ENCODE peak calls at places on chromosomes 5 and 9, in five cellular contexts. X is sigmoid colon, T is endothelial cell of umbilical vein, C is suprapubic skin, F is H1. P is an unnamed sample.

GRCh38 chr5:142095651-142096330 is 12.8 kb upstream of the NDFIP1 start:
- DNase-seq in F (no peak), X (no peak), T (no peak), C (no peak), P (no peak)

GRCh38 chr9:14749738-14750137 is 27.2 kb upstream of the CER1 start:
- DNase-seq in F (no peak), C (no peak), T (no peak), X (no peak), P (no peak)

GRCh38 chr5:106691701-106692100 is 979.0 kb downstream of the EFNA5 start:
- DNase-seq in X (no peak), C (no peak), F (no peak), T (peak), P (no peak)

GRCh38 chr5:146366904-146367303 is 28.3 kb downstream of the POU4F3 start:
- DNase-seq in T (no peak), F (no peak), X (no peak), C (no peak), P (no peak)

GRCh38 chr9:114504341-114505186 is 709 bp downstream of the WHRN start:
- DNase-seq in T (peak), X (peak), C (peak), F (peak), P (no peak)

GRCh38 chr5:138463335-138464017 is 1.8 kb upstream of the EGR1 start:
- DNase-seq in F (no peak), T (no peak), X (peak), C (no peak), P (no peak)

GRCh38 chr5:141816598-141817399 is 61.4 kb downstream of the PCDH1 start:
- DNase-seq in F (peak), C (no peak), X (no peak), T (peak), P (no peak)

GRCh38 chr5:142078251-142078650 is 30.3 kb upstream of the NDFIP1 start:
- DNase-seq in C (no peak), X (no peak), T (no peak), F (no peak), P (no peak)

GRCh38 chr9:3999706-4000105 is 300.2 kb downstream of the GLIS3 start:
- DNase-seq in C (no peak), T (no peak), F (no peak), X (no peak), P (no peak)

GRCh38 chr9:37486616-37487544 is 1.1 kb downstream of the POLR1E start:
- DNase-seq in F (no peak), T (no peak), X (peak), C (peak), P (no peak)

GRCh38 chr9:134962065-134962997 is 44.6 kb upstream of the FCN1 start:
- DNase-seq in X (peak), F (no peak), C (peak), T (no peak), P (no peak)

GRCh38 chr5:168851902-168852321 is 272.7 kb upstream of the PANK3 start:
- DNase-seq in F (no peak), C (no peak), X (no peak), T (peak), P (no peak)

GRCh38 chr5:96064905-96065304 is 103.3 kb upstream of the ELL2 start:
- DNase-seq in C (no peak), T (peak), X (no peak), F (no peak), P (no peak)

GRCh38 chr9:27310582-27310981 is 13.6 kb upstream of the EQTN start:
- DNase-seq in X (no peak), F (no peak), T (no peak), C (no peak), P (no peak)

GRCh38 chr9:132752877-132753592 is 82.8 kb downstream of the GTF3C4 start:
- DNase-seq in C (no peak), T (no peak), F (no peak), X (peak), P (no peak)

GRCh38 chr5:56815657-56816545 is 552 bp downstream of the MAP3K1 start:
- DNase-seq in F (peak), T (peak), X (peak), C (peak), P (peak)

GRCh38 chr9:133377721-133378216 is 1.6 kb downstream of the STKLD1 start:
- DNase-seq in F (no peak), X (no peak), C (no peak), T (no peak), P (no peak)

GRCh38 chr5:57298985-57299491 is 125.2 kb downstream of the GPBP1 start:
- DNase-seq in T (peak), C (no peak), F (no peak), X (no peak), P (no peak)

GRCh38 chr9:81671880-81672280 is 17.5 kb downstream of the TLE1 start:
- DNase-seq in T (peak), F (no peak), X (peak), C (no peak), P (no peak)

GRCh38 chr9:99822096-99822595 is 461 bp downstream of the NR4A3 start:
- DNase-seq in T (no peak), F (peak), X (no peak), C (peak), P (peak)

GRCh38 chr5:1013238-1013947 is 4.8 kb downstream of the NKD2 start:
- DNase-seq in F (no peak), T (no peak), C (no peak), X (peak), P (no peak)

GRCh38 chr5:1012900-1013237 is 4.3 kb downstream of the NKD2 start:
- DNase-seq in F (no peak), T (no peak), C (no peak), X (peak), P (no peak)

GRCh38 chr5:1011741-1012315 is 3.2 kb downstream of the NKD2 start:
- DNase-seq in X (peak), C (peak), T (no peak), F (no peak), P (no peak)

GRCh38 chr5:1011226-1011631 is 2.6 kb downstream of the NKD2 start:
- DNase-seq in X (peak), F (peak), T (no peak), C (peak), P (peak)

GRCh38 chr5:1012316-1012841 is 3.8 kb downstream of the NKD2 start:
- DNase-seq in C (peak), T (no peak), F (no peak), X (peak), P (no peak)
- TF ChIP-seq POLR2A in C (no peak), T (no peak), F (no peak), X (no peak), P (no peak)

GRCh38 chr5:180866296-180866695 is 5.2 kb upstream of the ZFP62 start:
- DNase-seq in C (no peak), X (no peak), F (no peak), T (no peak), P (no peak)
- TF ChIP-seq POLR2AphosphoS5 in C (no peak), X (peak), F (no peak), T (no peak), P (no peak)

GRCh38 chr5:34677428-34677827 is 21.3 kb downstream of the RAI14 start:
- DNase-seq in C (no peak), F (no peak), X (no peak), T (no peak), P (no peak)
- TF ChIP-seq POLR2A in C (no peak), F (no peak), X (no peak), T (no peak), P (no peak)

DNA sequence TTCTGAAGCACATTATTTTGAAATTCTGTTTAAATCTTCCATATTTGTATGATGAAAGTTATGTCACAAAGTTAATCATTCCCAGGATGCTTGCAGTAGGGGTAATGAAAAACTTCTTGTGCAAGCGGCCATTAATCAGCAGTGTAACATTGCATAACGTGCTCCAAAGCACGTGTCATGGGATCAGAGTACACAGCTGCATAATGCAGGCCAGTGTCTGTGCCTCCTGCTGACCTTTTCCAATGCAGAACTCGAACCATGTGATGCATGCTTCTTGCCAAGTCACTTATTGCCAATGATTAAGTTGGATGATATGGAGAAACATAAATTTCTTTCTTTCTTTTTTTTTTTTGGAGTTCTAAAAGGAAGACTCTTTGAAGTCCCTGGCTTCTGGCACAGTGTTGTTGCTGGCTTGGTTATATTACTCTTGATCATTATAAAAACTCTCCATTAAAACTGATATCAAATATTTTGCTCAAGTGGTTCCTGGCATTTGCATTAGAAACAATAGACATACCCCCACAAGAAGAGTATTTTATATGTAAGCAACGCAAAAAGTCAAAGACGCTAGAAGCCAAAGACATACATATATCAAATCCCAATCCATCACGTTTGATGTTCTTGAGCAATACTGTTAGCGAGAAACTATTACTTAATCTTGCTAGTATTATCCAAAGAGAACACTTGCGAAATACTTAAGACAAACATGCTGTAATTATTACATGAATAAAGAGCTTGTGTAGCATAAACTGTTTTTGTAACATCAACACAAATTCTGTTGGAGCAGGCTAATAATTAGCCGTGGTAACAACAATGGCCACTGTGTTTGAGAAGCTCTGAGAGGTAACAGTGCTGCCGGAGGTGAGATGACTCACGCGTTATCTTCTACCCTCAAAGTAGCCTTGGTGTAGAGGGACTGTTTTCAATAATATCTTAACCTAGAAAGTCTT is 164.2 kb downstream of the AUH start:
- DNase-seq in X (peak), F (no peak), T (peak), C (peak), P (no peak)
- TF ChIP-seq POLR2AphosphoS5 in X (peak), F (no peak), T (no peak), C (peak), P (no peak)

GRCh38 chr9:5569357-5569756 is 59.0 kb downstream of the PDCD1LG2 start:
- DNase-seq in F (no peak), T (no peak), X (no peak), C (no peak), P (no peak)
- TF ChIP-seq POLR2A in F (no peak), T (no peak), X (no peak), C (no peak), P (no peak)

GRCh38 chr5:14591548-14591947 is 10.0 kb downstream of the OTULINL start:
- DNase-seq in C (no peak), X (no peak), F (no peak), T (no peak), P (no peak)

GRCh38 chr5:14588145-14588544 is 6.6 kb downstream of the OTULINL start:
- DNase-seq in C (no peak), F (no peak), X (no peak), T (no peak), P (no peak)

GRCh38 chr5:14590949-14591348 is 9.4 kb downstream of the OTULINL start:
- DNase-seq in F (no peak), X (no peak), C (no peak), T (no peak), P (no peak)

GRCh38 chr5:14587143-14587542 is 5.6 kb downstream of the OTULINL start:
- DNase-seq in F (no peak), C (no peak), X (peak), T (no peak), P (no peak)

GRCh38 chr5:14588758-14589543 is 7.4 kb downstream of the OTULINL start:
- DNase-seq in F (no peak), T (no peak), X (no peak), C (no peak), P (no peak)
- TF ChIP-seq POLR2AphosphoS5 in F (no peak), T (no peak), X (no peak), C (no peak), P (no peak)

DNA sequence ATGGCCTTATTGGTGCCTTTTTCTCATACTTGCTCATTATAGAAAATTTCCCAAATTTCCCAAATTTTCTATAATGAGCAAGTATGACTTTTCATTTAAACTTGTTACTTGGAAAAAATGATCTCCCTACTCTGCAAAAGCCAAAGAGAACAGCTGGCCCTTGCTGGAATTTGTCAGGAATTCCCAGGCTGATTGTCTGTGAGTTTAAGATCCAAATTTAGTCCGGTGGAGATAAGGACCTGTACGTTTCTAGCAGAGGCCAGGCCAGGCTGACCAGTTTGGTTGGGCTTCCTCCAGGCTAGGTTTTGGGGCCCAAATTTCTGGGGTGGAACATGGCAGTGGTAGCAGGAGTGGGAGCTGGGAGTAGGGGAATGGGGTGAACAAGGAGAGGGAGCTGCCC is 51.9 kb downstream of the NEURL1B start:
- DNase-seq in F (no peak), T (no peak), C (no peak), X (peak), P (no peak)
- TF ChIP-seq POLR2A in F (no peak), T (no peak), C (no peak), X (no peak), P (no peak)